ENCODE peak calls at places on chromosomes 7 and 10, in ten cellular contexts. One of them, this sample, is unnamed.

GRCh38 chr10:68261132-68261856 is 29.4 kb upstream of the ATOH7 start:
- DNase-seq in NCI-H1092 treated with DMSO at 0.1 percent for 48 hours: peak
- DNase-seq in GM20000: no peak
- DNase-seq in progenitor cell of endocrine pancreas: no peak
- DNase-seq in colonic mucosa: peak
- DNase-seq in HTR-8/SVneo: no peak
- DNase-seq in astrocyte of the spinal cord: no peak
- DNase-seq in MM.1S: no peak
- DNase-seq in T-helper 9 cell: no peak
- DNase-seq in NCI-H446: no peak
- DNase-seq in this sample: peak

GRCh38 chr10:102729090-102730026 is 14.4 kb upstream of the WBP1L start:
- DNase-seq in GM20000: peak
- DNase-seq in T-helper 9 cell: peak
- DNase-seq in HTR-8/SVneo: peak
- DNase-seq in progenitor cell of endocrine pancreas: peak
- DNase-seq in colonic mucosa: peak
- DNase-seq in astrocyte of the spinal cord: peak
- DNase-seq in NCI-H1092 treated with DMSO at 0.1 percent for 48 hours: peak
- DNase-seq in NCI-H446: peak
- DNase-seq in MM.1S: peak
- DNase-seq in this sample: peak

GRCh38 chr10:3783313-3783689 is 1.7 kb downstream of the KLF6 start:
- DNase-seq in T-helper 9 cell: peak
- DNase-seq in NCI-H1092 treated with DMSO at 0.1 percent for 48 hours: peak
- DNase-seq in progenitor cell of endocrine pancreas: no peak
- DNase-seq in MM.1S: peak
- DNase-seq in GM20000: peak
- DNase-seq in HTR-8/SVneo: no peak
- DNase-seq in NCI-H446: peak
- DNase-seq in astrocyte of the spinal cord: no peak
- DNase-seq in colonic mucosa: peak
- DNase-seq in this sample: no peak

GRCh38 chr10:123760648-123761428 is 94.7 kb downstream of the GPR26 start:
- DNase-seq in NCI-H1092 treated with DMSO at 0.1 percent for 48 hours: no peak
- DNase-seq in colonic mucosa: no peak
- DNase-seq in MM.1S: no peak
- DNase-seq in HTR-8/SVneo: no peak
- DNase-seq in astrocyte of the spinal cord: no peak
- DNase-seq in GM20000: no peak
- DNase-seq in T-helper 9 cell: no peak
- DNase-seq in NCI-H446: no peak
- DNase-seq in progenitor cell of endocrine pancreas: no peak
- DNase-seq in this sample: no peak

GRCh38 chr7:1011297-1012003 is 28.5 kb downstream of the CYP2W1 start:
- DNase-seq in progenitor cell of endocrine pancreas: no peak
- DNase-seq in NCI-H1092 treated with DMSO at 0.1 percent for 48 hours: no peak
- DNase-seq in astrocyte of the spinal cord: no peak
- DNase-seq in NCI-H446: no peak
- DNase-seq in GM20000: no peak
- DNase-seq in T-helper 9 cell: no peak
- DNase-seq in colonic mucosa: no peak
- DNase-seq in MM.1S: no peak
- DNase-seq in HTR-8/SVneo: no peak
- DNase-seq in this sample: no peak

GRCh38 chr10:86411281-86411841 is 44.8 kb upstream of the GRID1 start:
- DNase-seq in HTR-8/SVneo: peak
- DNase-seq in progenitor cell of endocrine pancreas: no peak
- DNase-seq in NCI-H1092 treated with DMSO at 0.1 percent for 48 hours: no peak
- DNase-seq in astrocyte of the spinal cord: peak
- DNase-seq in T-helper 9 cell: no peak
- DNase-seq in NCI-H446: no peak
- DNase-seq in GM20000: peak
- DNase-seq in colonic mucosa: peak
- DNase-seq in MM.1S: peak
- DNase-seq in this sample: no peak

GRCh38 chr10:51297438-51297837 is 223.2 kb downstream of the PRKG1 start:
- DNase-seq in MM.1S: no peak
- DNase-seq in colonic mucosa: no peak
- DNase-seq in progenitor cell of endocrine pancreas: no peak
- DNase-seq in T-helper 9 cell: no peak
- DNase-seq in NCI-H1092 treated with DMSO at 0.1 percent for 48 hours: no peak
- DNase-seq in GM20000: no peak
- DNase-seq in NCI-H446: no peak
- DNase-seq in HTR-8/SVneo: no peak
- DNase-seq in astrocyte of the spinal cord: peak
- DNase-seq in this sample: no peak

GRCh38 chr7:139112741-139113250 is 3.3 kb upstream of the ZC3HAV1 start:
- DNase-seq in NCI-H446: no peak
- DNase-seq in progenitor cell of endocrine pancreas: no peak
- DNase-seq in T-helper 9 cell: no peak
- DNase-seq in GM20000: no peak
- DNase-seq in astrocyte of the spinal cord: no peak
- DNase-seq in MM.1S: no peak
- DNase-seq in NCI-H1092 treated with DMSO at 0.1 percent for 48 hours: no peak
- DNase-seq in HTR-8/SVneo: no peak
- DNase-seq in colonic mucosa: no peak
- DNase-seq in this sample: no peak

GRCh38 chr10:70549962-70550845 is 52.3 kb downstream of the PRF1 start:
- DNase-seq in NCI-H446: peak
- DNase-seq in progenitor cell of endocrine pancreas: peak
- DNase-seq in T-helper 9 cell: peak
- DNase-seq in GM20000: peak
- DNase-seq in MM.1S: peak
- DNase-seq in astrocyte of the spinal cord: peak
- DNase-seq in HTR-8/SVneo: peak
- DNase-seq in NCI-H1092 treated with DMSO at 0.1 percent for 48 hours: peak
- DNase-seq in colonic mucosa: peak
- DNase-seq in this sample: peak

GRCh38 chr7:150339369-150339768 is 2.1 kb downstream of the RARRES2 start:
- DNase-seq in T-helper 9 cell: no peak
- DNase-seq in NCI-H446: no peak
- DNase-seq in astrocyte of the spinal cord: no peak
- DNase-seq in GM20000: no peak
- DNase-seq in NCI-H1092 treated with DMSO at 0.1 percent for 48 hours: no peak
- DNase-seq in MM.1S: no peak
- DNase-seq in progenitor cell of endocrine pancreas: no peak
- DNase-seq in HTR-8/SVneo: no peak
- DNase-seq in colonic mucosa: no peak
- DNase-seq in this sample: no peak

GRCh38 chr10:71796749-71797405 is 23.6 kb upstream of the VSIR start:
- DNase-seq in GM20000: no peak
- DNase-seq in HTR-8/SVneo: no peak
- DNase-seq in MM.1S: no peak
- DNase-seq in astrocyte of the spinal cord: no peak
- DNase-seq in colonic mucosa: no peak
- DNase-seq in T-helper 9 cell: no peak
- DNase-seq in progenitor cell of endocrine pancreas: no peak
- DNase-seq in NCI-H1092 treated with DMSO at 0.1 percent for 48 hours: no peak
- DNase-seq in NCI-H446: no peak
- DNase-seq in this sample: no peak

GRCh38 chr7:2719007-2719406 is 31.0 kb downstream of the AMZ1 start:
- DNase-seq in T-helper 9 cell: peak
- DNase-seq in astrocyte of the spinal cord: no peak
- DNase-seq in NCI-H1092 treated with DMSO at 0.1 percent for 48 hours: peak
- DNase-seq in MM.1S: no peak
- DNase-seq in progenitor cell of endocrine pancreas: no peak
- DNase-seq in NCI-H446: no peak
- DNase-seq in colonic mucosa: peak
- DNase-seq in GM20000: peak
- DNase-seq in HTR-8/SVneo: peak
- DNase-seq in this sample: peak

GRCh38 chr7:159141159-159141558 is 3.5 kb downstream of the VIPR2 start:
- DNase-seq in T-helper 9 cell: no peak
- DNase-seq in HTR-8/SVneo: no peak
- DNase-seq in progenitor cell of endocrine pancreas: no peak
- DNase-seq in GM20000: no peak
- DNase-seq in colonic mucosa: no peak
- DNase-seq in NCI-H446: no peak
- DNase-seq in NCI-H1092 treated with DMSO at 0.1 percent for 48 hours: no peak
- DNase-seq in MM.1S: no peak
- DNase-seq in astrocyte of the spinal cord: no peak
- DNase-seq in this sample: no peak

GRCh38 chr7:27364344-27364758 is 121.7 kb downstream of the EVX1 start:
- DNase-seq in colonic mucosa: peak
- DNase-seq in T-helper 9 cell: no peak
- DNase-seq in progenitor cell of endocrine pancreas: no peak
- DNase-seq in HTR-8/SVneo: peak
- DNase-seq in astrocyte of the spinal cord: peak
- DNase-seq in GM20000: no peak
- DNase-seq in NCI-H446: peak
- DNase-seq in MM.1S: no peak
- DNase-seq in NCI-H1092 treated with DMSO at 0.1 percent for 48 hours: no peak
- DNase-seq in this sample: no peak

GRCh38 chr10:98039690-98040381 is 9.4 kb upstream of the CRTAC1 start:
- DNase-seq in NCI-H1092 treated with DMSO at 0.1 percent for 48 hours: no peak
- DNase-seq in T-helper 9 cell: no peak
- DNase-seq in MM.1S: no peak
- DNase-seq in progenitor cell of endocrine pancreas: no peak
- DNase-seq in astrocyte of the spinal cord: no peak
- DNase-seq in GM20000: no peak
- DNase-seq in NCI-H446: no peak
- DNase-seq in colonic mucosa: no peak
- DNase-seq in HTR-8/SVneo: no peak
- DNase-seq in this sample: no peak

GRCh38 chr10:101818958-101819633 is 852 bp upstream of the OGA start:
- DNase-seq in T-helper 9 cell: peak
- DNase-seq in HTR-8/SVneo: no peak
- DNase-seq in astrocyte of the spinal cord: no peak
- DNase-seq in GM20000: peak
- DNase-seq in NCI-H446: no peak
- DNase-seq in NCI-H1092 treated with DMSO at 0.1 percent for 48 hours: peak
- DNase-seq in colonic mucosa: peak
- DNase-seq in progenitor cell of endocrine pancreas: no peak
- DNase-seq in MM.1S: peak
- DNase-seq in this sample: no peak

GRCh38 chr7:142542938-142543337 is 206.3 kb upstream of the PRSS1 start:
- DNase-seq in HTR-8/SVneo: no peak
- DNase-seq in NCI-H446: no peak
- DNase-seq in T-helper 9 cell: no peak
- DNase-seq in colonic mucosa: no peak
- DNase-seq in MM.1S: no peak
- DNase-seq in GM20000: no peak
- DNase-seq in NCI-H1092 treated with DMSO at 0.1 percent for 48 hours: no peak
- DNase-seq in astrocyte of the spinal cord: peak
- DNase-seq in progenitor cell of endocrine pancreas: no peak
- DNase-seq in this sample: no peak